ENCODE peak calls at places on chromosomes 1 and 21, in nine cellular contexts. W is lower leg skin; Q is hepatocyte; G is dorsolateral prefrontal cortex; R is CD8-positive, alpha-beta T cell; P is right cardiac atrium; E is pancreas; I is GM12865; Y is AG04450. M is an unnamed sample.
A peak's percentile ranks its signal among the peaks of the same experiment; 100 is the strongest.

GRCh38 chr1:24015226-24016210 is 35.4 kb upstream of the SRSF10 start:
- DNase-seq in W (peak; percentile 59), Q (peak; percentile 53), G (no peak), R (no peak), P (no peak), E (no peak), I (no peak), Y (no peak), M (no peak)

GRCh38 chr1:31239653-31240241 is at the start of gene NKAIN1:
- DNase-seq in W (no peak), Q (peak; percentile 69), G (peak; percentile 72), R (no peak), P (no peak), E (no peak), I (no peak), Y (no peak), M (peak; percentile 50)

GRCh38 chr1:68276448-68276847 is 44.1 kb upstream of the WLS start:
- DNase-seq in W (no peak), Q (no peak), G (no peak), R (no peak), P (no peak), E (no peak), I (no peak), Y (no peak), M (no peak)

GRCh38 chr1:62180649-62181048 is 14.0 kb upstream of the L1TD1 start:
- DNase-seq in W (no peak), Q (peak; percentile 23), G (no peak), R (no peak), P (no peak), E (no peak), I (no peak), Y (no peak), M (peak; percentile 38)

GRCh38 chr1:218317061-218317460 is 28.1 kb upstream of the TGFB2 start:
- DNase-seq in W (no peak), Q (no peak), G (no peak), R (no peak), P (no peak), E (no peak), I (no peak), Y (no peak), M (no peak)

GRCh38 chr1:9228589-9228988 is 6.0 kb upstream of the H6PD start:
- DNase-seq in W (no peak), Q (no peak), G (no peak), R (no peak), P (no peak), E (no peak), I (no peak), Y (no peak), M (no peak)

GRCh38 chr1:91731815-91732214 is 154.1 kb downstream of the TGFBR3 start:
- DNase-seq in W (no peak), Q (no peak), G (no peak), R (peak; percentile 13), P (no peak), E (no peak), I (no peak), Y (no peak), M (no peak)

GRCh38 chr1:32782086-32782485 is 35.1 kb downstream of the YARS1 start:
- DNase-seq in W (no peak), Q (no peak), G (no peak), R (no peak), P (no peak), E (no peak), I (no peak), Y (no peak), M (no peak)

GRCh38 chr1:183027031-183027430 is 3.8 kb downstream of the LAMC1 start:
- DNase-seq in W (no peak), Q (no peak), G (no peak), R (no peak), P (no peak), E (no peak), I (peak; percentile 23), Y (no peak), M (no peak)

GRCh38 chr21:41817228-41817627 is 50.4 kb upstream of the RIPK4 start:
- DNase-seq in W (peak; percentile 80), Q (peak; percentile 81), G (peak; percentile 63), R (peak; percentile 13), P (peak; percentile 69), E (peak; percentile 58), I (peak; percentile 71), Y (peak; percentile 44), M (no peak)

GRCh38 chr1:209674957-209675566 is at the start of gene G0S2:
- DNase-seq in W (peak; percentile 89), Q (peak; percentile 70), G (peak; percentile 64), R (peak; percentile 16), P (peak; percentile 95), E (peak; percentile 91), I (no peak), Y (no peak), M (peak; percentile 81)

GRCh38 chr1:15682886-15683410 is 1.2 kb upstream of the PLEKHM2 start:
- DNase-seq in W (no peak), Q (no peak), G (peak; percentile 32), R (no peak), P (no peak), E (no peak), I (no peak), Y (no peak), M (no peak)

GRCh38 chr1:78607334-78607927 is 12.8 kb upstream of the IFI44L start:
- DNase-seq in W (no peak), Q (peak; percentile 39), G (no peak), R (no peak), P (no peak), E (no peak), I (peak; percentile 38), Y (no peak), M (no peak)

GRCh38 chr1:113488576-113489177 is 98.4 kb downstream of the MAGI3 start:
- DNase-seq in W (peak; percentile 57), Q (no peak), G (no peak), R (no peak), P (peak; percentile 11), E (no peak), I (no peak), Y (no peak), M (no peak)

DNA sequence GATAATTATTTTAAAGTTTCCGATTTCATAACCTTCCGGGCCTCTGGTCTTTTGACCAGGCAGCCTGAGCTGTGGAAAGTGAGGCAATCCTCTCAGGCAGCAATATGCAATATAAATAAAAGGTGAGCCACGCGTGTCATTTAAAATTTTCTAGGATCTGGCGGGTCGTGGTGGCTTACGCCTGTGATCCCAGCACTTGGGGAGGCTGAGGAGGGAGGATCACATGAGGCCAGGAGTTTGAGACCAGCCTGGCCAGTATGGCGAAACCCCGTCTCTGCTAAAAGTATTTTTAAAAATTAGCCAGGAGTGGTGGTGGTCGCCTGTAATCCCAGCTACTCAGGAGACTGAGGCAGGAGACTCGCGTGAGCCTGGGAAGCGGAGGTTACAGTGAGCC is 546 bp upstream of the ZNF695 start:
- DNase-seq in W (no peak), Q (peak; percentile 4), G (no peak), R (no peak), P (no peak), E (no peak), I (no peak), Y (no peak), M (no peak)
- H3K4me3 ChIP-seq in W (no peak overlapping the region), Q (no peak overlapping the region), G (no peak overlapping the region), R (no peak overlapping the region), P (no peak overlapping the region), E (no peak overlapping the region), I (no peak overlapping the region), Y (peak overlapping the region; percentile 83), M (no peak overlapping the region)

DNA sequence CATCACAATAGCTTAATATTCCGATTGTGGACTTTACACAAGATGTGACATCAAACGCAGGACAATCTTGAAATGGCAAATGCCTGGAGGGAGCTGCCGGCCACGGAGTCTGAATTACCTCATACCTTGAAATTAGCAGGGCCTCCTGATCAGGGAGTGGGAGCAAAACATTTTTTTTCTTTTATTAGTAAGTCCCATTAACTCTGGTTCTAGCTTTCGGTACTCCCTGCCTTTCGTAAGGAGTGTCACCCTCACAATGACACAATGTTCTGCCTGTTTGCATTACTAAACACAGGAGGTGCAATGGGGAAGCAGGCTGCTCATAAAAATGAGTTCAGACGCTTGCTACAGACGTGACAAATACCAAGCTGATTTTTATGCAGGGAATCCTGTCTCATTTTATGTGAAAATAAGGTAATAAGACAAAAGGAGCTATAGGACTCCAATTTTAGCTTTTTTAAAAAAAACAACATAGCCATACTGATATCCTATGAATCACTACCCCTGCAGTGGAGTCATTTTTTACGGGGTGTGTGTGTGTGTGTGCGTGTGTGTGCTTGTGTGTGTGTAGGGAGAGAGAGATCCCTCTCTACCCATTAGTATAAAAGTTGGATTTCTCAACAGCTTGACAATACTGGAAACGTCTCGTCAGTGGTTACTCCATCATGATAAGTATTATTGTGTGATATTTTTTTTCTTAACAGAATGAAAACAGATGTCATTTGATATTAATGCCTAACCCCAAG is 205.1 kb upstream of the RUNX1 start:
- DNase-seq in W (no peak), Q (peak; percentile 32), G (no peak), R (no peak), P (no peak), E (no peak), I (no peak), Y (peak; percentile 60), M (no peak)
- H3K4me3 ChIP-seq in W (no peak overlapping the region), Q (no peak overlapping the region), G (no peak overlapping the region), R (no peak overlapping the region), P (no peak overlapping the region), E (no peak overlapping the region), I (no peak overlapping the region), Y (no peak overlapping the region), M (no peak overlapping the region)

DNA sequence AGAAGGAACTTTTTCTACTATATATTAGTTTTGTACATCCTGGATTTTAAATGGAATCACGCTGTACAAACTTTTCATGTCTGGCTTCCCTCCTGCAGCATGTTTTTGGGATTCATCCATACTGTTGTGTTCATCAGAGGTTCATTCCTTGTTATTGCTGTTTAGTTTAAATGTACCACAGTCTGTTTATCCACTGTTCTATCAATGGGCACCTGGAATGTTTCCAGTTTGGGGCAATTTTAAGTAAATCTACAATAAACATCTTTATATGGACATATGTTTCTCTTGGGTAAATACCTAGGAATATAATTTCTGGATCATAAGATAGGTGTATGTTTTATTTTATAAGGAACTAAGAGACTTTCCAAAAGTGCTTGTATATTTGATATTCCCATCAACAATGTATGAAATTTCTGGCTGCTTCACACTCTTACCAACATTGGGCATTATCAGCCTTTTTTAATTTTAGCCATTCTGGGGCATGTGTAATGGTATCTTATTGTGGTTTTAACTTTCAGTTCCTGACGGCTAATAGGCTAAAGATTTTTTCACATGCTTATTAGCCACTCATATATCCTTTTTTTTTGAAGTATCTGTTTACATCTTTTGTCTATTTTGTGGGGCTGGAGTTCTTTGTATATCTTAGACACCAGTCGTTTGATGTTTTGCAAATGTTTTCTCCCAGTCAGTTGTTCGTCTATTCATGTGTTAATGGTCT is 48.8 kb downstream of the RPS6KC1 start:
- DNase-seq in W (no peak), Q (no peak), G (no peak), R (no peak), P (no peak), E (no peak), I (no peak), Y (no peak), M (no peak)
- H3K4me3 ChIP-seq in W (no peak overlapping the region), Q (no peak overlapping the region), G (no peak overlapping the region), R (no peak overlapping the region), P (no peak overlapping the region), E (no peak overlapping the region), I (no peak overlapping the region), Y (no peak overlapping the region), M (no peak overlapping the region)

DNA sequence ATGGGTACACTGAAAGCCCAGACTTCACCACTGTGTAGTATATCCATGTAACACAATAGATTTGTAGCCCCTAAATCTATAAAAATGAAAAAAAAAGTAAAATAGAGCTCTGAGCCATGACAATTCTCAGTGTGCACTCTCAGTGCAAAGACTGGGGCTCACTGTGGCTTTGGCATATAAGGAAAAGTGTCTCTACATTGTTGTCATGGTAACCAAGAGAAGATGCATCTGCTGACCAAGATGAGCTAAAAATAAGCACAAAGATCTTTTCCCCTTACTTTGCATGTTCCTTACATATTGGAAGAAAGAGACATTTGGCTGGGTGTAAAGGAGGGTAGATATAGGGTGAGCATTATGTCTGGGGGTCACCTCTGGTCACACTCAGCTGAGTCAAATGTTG is 12.0 kb downstream of the PGLYRP4 start:
- DNase-seq in W (no peak), Q (no peak), G (no peak), R (no peak), P (no peak), E (no peak), I (no peak), Y (no peak), M (no peak)
- H3K4me3 ChIP-seq in W (no peak overlapping the region), Q (no peak overlapping the region), G (no peak overlapping the region), R (no peak overlapping the region), P (no peak overlapping the region), E (no peak overlapping the region), I (no peak overlapping the region), Y (no peak overlapping the region), M (no peak overlapping the region)